ENCODE peak calls at places on chromosomes 5 and 9, in six cellular contexts. Z is sigmoid colon, S is HCT116, K is Panc1, U is SK-N-SH, F is breast epithelium. O is an unnamed sample.

GRCh38 chr5:150523472-150524350 is 15.8 kb downstream of the NDST1 start:
- DNase-seq in S (peak; percentile 50), F (no peak), Z (no peak), K (peak; percentile 41), U (peak; percentile 79), O (no peak)

GRCh38 chr5:80059354-80059980 is 24.3 kb downstream of the THBS4 start:
- DNase-seq in U (no peak), F (no peak), K (no peak), S (no peak), Z (no peak), O (no peak)

GRCh38 chr5:15008476-15008875 is 136.9 kb upstream of the ANKH start:
- DNase-seq in Z (peak; percentile 96), S (peak; percentile 85), U (no peak), K (peak; percentile 95), F (peak; percentile 97), O (peak; percentile 20)

GRCh38 chr5:102080288-102080687 is 215.8 kb downstream of the SLCO4C1 start:
- DNase-seq in F (no peak), U (no peak), Z (no peak), S (no peak), K (no peak), O (no peak)

GRCh38 chr9:83047839-83048775 is 14.8 kb downstream of the RASEF start:
- DNase-seq in Z (no peak), S (no peak), F (peak; percentile 65), K (no peak), U (no peak), O (no peak)

GRCh38 chr9:15231788-15232635 is 75.0 kb downstream of the TTC39B start:
- DNase-seq in Z (no peak), K (no peak), F (no peak), S (peak; percentile 29), U (peak; percentile 58), O (peak; percentile 20)

GRCh38 chr5:32710859-32711692 is at the start of gene NPR3:
- DNase-seq in U (peak; percentile 27), Z (peak; percentile 69), K (no peak), S (no peak), F (no peak), O (no peak)

GRCh38 chr9:100196828-100197227 is 97.8 kb downstream of the INVS start:
- DNase-seq in Z (no peak), U (peak; percentile 16), S (no peak), K (no peak), F (no peak), O (no peak)

GRCh38 chr9:68755752-68756151 is 50.7 kb downstream of the PIP5K1B start:
- DNase-seq in F (no peak), S (no peak), Z (no peak), U (no peak), K (no peak), O (no peak)

GRCh38 chr5:163434410-163434866 is 3.0 kb upstream of the CCNG1 start:
- DNase-seq in S (no peak), U (no peak), Z (no peak), K (no peak), F (no peak), O (no peak)

GRCh38 chr9:120625222-120625621 is 45.3 kb upstream of the CDK5RAP2 start:
- DNase-seq in S (no peak), Z (no peak), F (no peak), U (no peak), K (no peak), O (peak; percentile 37)

GRCh38 chr5:55172051-55172899 is 702 bp downstream of the CDC20B start:
- DNase-seq in Z (peak; percentile 73), K (peak; percentile 65), U (peak; percentile 79), F (peak; percentile 42), S (peak; percentile 85), O (peak; percentile 77)

GRCh38 chr9:128863647-128864046 is 18.1 kb downstream of the KYAT1 start:
- DNase-seq in S (peak; percentile 48), K (no peak), F (no peak), U (peak; percentile 87), Z (peak; percentile 88), O (no peak)

GRCh38 chr5:41763096-41763495 is 107.1 kb downstream of the OXCT1 start:
- DNase-seq in S (no peak), Z (no peak), F (no peak), K (no peak), U (no peak), O (no peak)

GRCh38 chr5:100667021-100667671 is 132.0 kb downstream of the FAM174A start:
- DNase-seq in U (no peak), Z (no peak), F (no peak), K (no peak), S (no peak), O (no peak)

GRCh38 chr5:3121813-3122212 is 370.3 kb upstream of the IRX2 start:
- DNase-seq in U (no peak), F (no peak), Z (no peak), K (no peak), S (no peak), O (no peak)

GRCh38 chr9:136944094-136944518 is 432 bp downstream of the FBXW5 start:
- DNase-seq in S (no peak), U (peak; percentile 90), Z (peak; percentile 74), F (no peak), K (no peak), O (no peak)

GRCh38 chr5:25948278-25948677 is 1090.1 kb downstream of the CDH9 start:
- DNase-seq in S (no peak), F (no peak), K (no peak), U (no peak), Z (no peak), O (no peak)

GRCh38 chr5:61933787-61934626 is 372.0 kb upstream of the KIF2A start:
- DNase-seq in K (peak; percentile 5), F (peak; percentile 24), S (peak; percentile 34), Z (no peak), U (peak; percentile 62), O (peak; percentile 65)

GRCh38 chr5:172315599-172316531 is 32.3 kb upstream of the UBTD2 start:
- DNase-seq in Z (peak; percentile 25), K (no peak), S (no peak), U (no peak), F (no peak), O (no peak)

GRCh38 chr9:121890746-121891145 is 202.4 kb downstream of the TTLL11 start:
- DNase-seq in K (no peak), S (no peak), F (no peak), Z (no peak), U (no peak), O (no peak)

GRCh38 chr9:129757045-129757444 is 4.2 kb upstream of the PTGES start:
- DNase-seq in K (no peak), Z (no peak), U (no peak), F (no peak), S (no peak), O (no peak)

GRCh38 chr5:80159133-80159815 is 96.6 kb downstream of the SERINC5 start:
- DNase-seq in F (no peak), K (no peak), S (no peak), Z (no peak), U (no peak), O (no peak)

GRCh38 chr9:109117856-109118801 is 1.6 kb downstream of the TMEM245 start:
- DNase-seq in Z (no peak), S (no peak), U (peak; percentile 22), K (no peak), F (no peak), O (no peak)

DNA sequence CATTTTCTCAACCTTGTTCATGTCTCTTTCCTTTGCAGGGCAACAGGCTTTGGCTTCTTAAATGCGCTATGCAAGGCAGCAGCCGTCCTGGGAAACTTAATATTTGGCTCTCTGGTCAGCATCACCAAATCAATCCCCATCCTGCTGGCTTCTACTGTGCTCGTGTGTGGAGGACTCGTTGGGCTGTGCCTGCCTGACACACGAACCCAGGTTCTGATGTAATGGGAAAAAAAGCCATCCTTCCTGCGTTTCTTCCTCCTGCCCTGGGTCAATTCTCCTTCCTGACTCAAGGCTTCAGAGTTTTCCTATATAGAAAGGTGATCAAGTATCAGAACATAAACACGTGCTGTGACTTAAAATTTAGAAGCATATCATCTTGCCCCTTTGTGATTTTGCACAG is 77.8 kb upstream of the IQGAP2 start:
- DNase-seq in Z (no peak), F (no peak), K (no peak), S (no peak), U (no peak), O (no peak)
- H3K4me3 ChIP-seq in Z (no peak overlapping the region), F (no peak overlapping the region), K (no peak overlapping the region), S (no peak overlapping the region), U (no peak overlapping the region), O (peak overlapping the region; percentile 50)

DNA sequence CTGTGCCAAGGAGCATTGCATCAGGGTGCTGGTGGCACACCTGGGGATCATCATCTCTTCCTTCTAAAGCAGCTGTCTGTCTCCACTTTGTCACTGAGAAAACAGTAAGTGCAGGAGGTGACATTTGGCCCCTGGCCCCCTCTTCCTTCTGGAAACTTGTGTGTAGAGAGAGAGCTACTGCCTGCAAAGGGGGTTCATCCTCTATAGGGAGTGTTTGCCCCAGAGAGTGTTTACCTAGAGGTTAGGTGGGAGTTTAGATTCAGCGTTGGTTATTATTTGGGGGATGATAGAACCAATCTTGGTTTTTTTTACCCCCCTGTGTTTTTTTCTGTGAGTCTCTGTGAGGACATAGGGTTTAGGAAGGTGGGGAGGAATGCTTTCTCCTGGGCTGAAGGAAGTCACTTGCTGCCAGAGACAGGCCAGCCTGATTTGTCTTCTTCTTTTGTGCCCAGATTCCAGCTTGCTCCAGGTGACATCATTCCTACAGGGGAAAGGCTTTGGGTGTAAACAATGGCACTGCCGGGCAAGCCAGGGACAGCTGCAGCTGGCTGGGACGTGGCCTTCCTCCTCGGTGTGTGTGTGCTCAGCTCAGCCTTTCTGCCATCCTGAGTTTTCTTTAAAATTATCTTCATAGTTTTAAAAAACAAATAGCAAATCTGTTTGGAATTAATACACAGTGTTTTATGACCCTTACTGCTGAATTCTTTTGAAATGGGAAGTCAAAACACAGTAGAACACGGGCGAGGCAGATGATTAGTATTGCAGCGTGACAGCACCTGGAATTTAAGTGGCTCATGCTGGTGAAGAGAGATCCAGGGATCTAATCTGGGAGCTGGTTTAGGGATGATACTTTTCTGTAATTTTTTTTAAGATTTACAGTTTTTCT is 24.5 kb downstream of the PRRC2B start:
- DNase-seq in S (no peak), K (no peak), Z (no peak), F (peak; percentile 85), U (no peak), O (no peak)
- H3K27ac ChIP-seq in S (no peak overlapping the region), K (peak overlapping the region; percentile 34), Z (peak overlapping the region; percentile 50), F (peak overlapping the region; percentile 78), U (peak overlapping the region; percentile 14), O (peak overlapping the region; percentile 72)

DNA sequence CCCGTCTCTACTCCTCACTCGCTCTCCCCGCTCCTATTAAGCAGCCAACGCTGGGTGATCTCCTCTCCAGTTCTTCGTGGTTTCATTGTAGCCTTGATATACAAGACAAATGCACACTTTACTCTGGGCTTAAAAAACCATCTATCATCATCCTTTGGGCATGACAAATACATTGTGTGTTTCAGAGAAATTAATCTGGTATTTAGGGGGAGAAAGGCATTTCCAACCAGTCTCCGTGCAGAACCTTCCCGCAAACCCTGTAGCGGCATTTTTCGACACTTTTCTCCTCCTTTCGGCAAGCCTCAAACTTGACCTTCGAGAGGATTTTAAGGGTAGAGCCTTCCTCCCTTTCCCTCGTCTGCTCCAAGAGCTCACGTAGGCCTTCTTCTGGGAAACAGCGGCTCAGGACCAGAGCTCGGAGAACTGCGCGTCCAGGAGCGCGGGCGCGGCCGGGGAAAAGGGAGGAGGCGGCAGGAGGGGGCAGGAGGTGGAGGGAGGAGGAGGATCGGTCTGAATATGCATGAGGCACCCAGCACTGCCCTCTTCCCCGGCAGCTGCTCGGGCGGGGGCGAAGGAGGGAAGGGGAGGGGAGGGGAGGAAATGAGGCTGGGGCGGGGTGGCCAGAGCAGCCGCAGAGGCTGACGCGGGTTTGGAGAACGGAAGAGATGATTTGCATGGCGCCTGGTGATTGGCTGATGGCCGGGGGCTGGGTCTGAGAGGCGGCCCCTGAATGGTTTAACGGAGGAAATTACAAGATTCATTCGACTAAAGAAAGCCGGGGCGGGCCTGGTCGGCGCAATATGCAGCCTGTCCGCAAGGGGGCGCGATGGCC is 127.6 kb downstream of the TMEM161B start:
- DNase-seq in S (peak; percentile 93), F (peak; percentile 97), K (peak; percentile 82), U (peak; percentile 90), Z (peak; percentile 99), O (peak; percentile 92)
- TF ChIP-seq POLR2AphosphoS5 in S (peak; percentile 60), F (no peak), K (no peak), U (no peak), Z (peak; percentile 69), O (peak; percentile 64)

GRCh38 chr5:149381261-149381985 is 2.3 kb upstream of the IL17B start:
- DNase-seq in F (no peak), U (no peak), K (no peak), Z (peak; percentile 76), S (no peak), O (no peak)
- H3K4me3 ChIP-seq in F (no peak overlapping the region), U (no peak overlapping the region), K (no peak overlapping the region), Z (peak overlapping the region; percentile 45), S (no peak overlapping the region), O (no peak overlapping the region)

O was measured in SK-N-MC.